ENCODE peak calls at places on chromosome 7, in ten cellular contexts. S is lower lobe of right lung, J is GM12864, C is pancreas, T is astrocyte of the spinal cord, V is hepatocyte, Z is fibroblast of the aortic adventitia, Y is fibroblast of lung, E is AG09309, W is NB4. O is an unnamed sample.

GRCh38 chr7:155343150-155343549 is 45.5 kb downstream of the INSIG1 start:
- DNase-seq in W (no peak), C (no peak), T (no peak), E (no peak), V (no peak), Z (no peak), Y (no peak), S (no peak), J (no peak), O (no peak)

GRCh38 chr7:112338786-112339185 is 111.5 kb upstream of the IFRD1 start:
- DNase-seq in C (no peak), S (no peak), E (no peak), Y (no peak), T (no peak), W (no peak), Z (no peak), J (no peak), V (no peak), O (no peak)

GRCh38 chr7:120733143-120733542 is 124.8 kb downstream of the TSPAN12 start:
- DNase-seq in V (no peak), J (no peak), Y (peak), Z (peak), E (no peak), W (no peak), S (no peak), T (peak), C (no peak), O (no peak)

GRCh38 chr7:2668401-2668800 is 19.6 kb upstream of the AMZ1 start:
- DNase-seq in T (no peak), C (no peak), Y (peak), W (no peak), J (no peak), Z (peak), V (no peak), S (no peak), E (no peak), O (no peak)

GRCh38 chr7:1288996-1289551 is 56.4 kb downstream of the UNCX start:
- DNase-seq in Z (no peak), C (no peak), J (no peak), S (peak), T (no peak), W (no peak), Y (no peak), E (no peak), V (no peak), O (no peak)

GRCh38 chr7:124388751-124389150 is 355.9 kb upstream of the TMEM229A start:
- DNase-seq in C (no peak), T (no peak), Z (no peak), V (no peak), S (no peak), E (no peak), W (no peak), Y (no peak), J (no peak), O (no peak)

GRCh38 chr7:28955723-28956607 is 2.2 kb downstream of the TRIL start:
- DNase-seq in Y (peak), J (no peak), C (peak), S (peak), E (no peak), W (no peak), Z (peak), V (peak), T (peak), O (peak)

GRCh38 chr7:106542550-106543220 is 118.3 kb downstream of the CCDC71L start:
- DNase-seq in W (peak), V (peak), S (no peak), Z (peak), C (no peak), E (peak), Y (peak), J (peak), T (peak), O (peak)

GRCh38 chr7:94584113-94584512 is 71.8 kb downstream of the SGCE start:
- DNase-seq in V (no peak), J (no peak), C (peak), W (no peak), Y (peak), E (no peak), Z (peak), T (peak), S (no peak), O (no peak)

GRCh38 chr7:102983602-102984001 is 70.8 kb downstream of the LRRC17 start:
- DNase-seq in Z (peak), W (no peak), J (no peak), V (no peak), C (no peak), T (no peak), E (no peak), Y (no peak), S (no peak), O (no peak)

GRCh38 chr7:156327474-156327873 is 313.1 kb upstream of the RNF32 start:
- DNase-seq in Y (no peak), T (no peak), Z (no peak), W (no peak), C (no peak), E (no peak), S (no peak), J (no peak), V (no peak), O (no peak)

DNA sequence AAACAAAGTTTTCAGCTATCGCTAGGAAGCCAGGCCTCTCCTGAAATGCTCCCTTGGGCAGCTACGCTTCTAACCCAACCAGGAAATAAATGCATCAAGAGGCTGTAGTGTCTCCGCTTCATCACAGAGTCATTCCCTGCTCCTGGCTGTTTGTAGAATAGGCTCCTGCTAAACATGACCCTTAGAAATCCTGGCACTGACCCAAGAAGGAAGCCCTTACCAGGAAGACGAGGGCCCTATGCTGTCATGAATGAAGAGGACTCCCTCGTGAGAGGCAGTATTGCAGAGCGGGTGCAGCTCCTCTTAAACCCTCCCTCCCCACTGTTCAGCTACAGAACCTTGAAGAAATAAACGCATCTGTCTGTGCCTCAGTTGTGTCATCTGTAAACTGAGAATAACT is 48.3 kb downstream of the NOD1 start:
- DNase-seq in E (no peak), T (peak), S (no peak), V (no peak), Y (no peak), W (peak), C (no peak), Z (no peak), J (no peak), O (no peak)
- TF ChIP-seq CTCF in E (no peak), T (no peak), S (no peak), V (no peak), Y (no peak), W (no peak), C (no peak), Z (no peak), J (no peak), O (no peak)

GRCh38 chr7:33043875-33044718 is 18.5 kb downstream of the NT5C3A start:
- DNase-seq in E (no peak), V (peak), J (no peak), T (no peak), Y (no peak), S (no peak), C (no peak), W (no peak), Z (no peak), O (no peak)
- TF ChIP-seq CTCF in E (no peak), V (peak), J (no peak), T (no peak), Y (no peak), S (peak), C (peak), W (no peak), Z (no peak), O (no peak)

GRCh38 chr7:54880326-54880989 is 121.4 kb upstream of the SEC61G start:
- DNase-seq in S (no peak), C (peak), W (no peak), T (no peak), Y (no peak), V (no peak), J (no peak), E (no peak), Z (no peak), O (no peak)

GRCh38 chr7:54874804-54875203 is 115.8 kb upstream of the SEC61G start:
- DNase-seq in W (no peak), S (no peak), V (no peak), Z (no peak), E (no peak), T (no peak), C (no peak), Y (no peak), J (no peak), O (no peak)

GRCh38 chr7:54878339-54878738 is 119.3 kb upstream of the SEC61G start:
- DNase-seq in E (no peak), V (no peak), T (peak), Z (peak), C (no peak), W (no peak), Y (peak), S (no peak), J (no peak), O (no peak)

GRCh38 chr7:54879776-54880175 is 120.8 kb upstream of the SEC61G start:
- DNase-seq in Y (no peak), Z (no peak), J (no peak), V (no peak), S (no peak), E (no peak), C (no peak), T (no peak), W (no peak), O (no peak)

GRCh38 chr7:54877683-54878082 is 118.7 kb upstream of the SEC61G start:
- DNase-seq in C (no peak), E (no peak), Y (no peak), V (no peak), T (no peak), W (no peak), J (no peak), Z (no peak), S (no peak), O (no peak)
- TF ChIP-seq CTCF in C (no peak), E (peak), Y (peak), V (peak), T (no peak), W (no peak), J (no peak), Z (no peak), S (no peak), O (no peak)

GRCh38 chr7:80047856-80048459 is 86.7 kb upstream of the GNAI1 start:
- DNase-seq in S (no peak), V (no peak), E (no peak), J (no peak), Y (peak), C (no peak), Z (peak), W (no peak), T (no peak), O (no peak)
- TF ChIP-seq CTCF in S (peak), V (peak), E (peak), J (no peak), Y (peak), C (no peak), Z (peak), W (no peak), T (no peak), O (no peak)

DNA sequence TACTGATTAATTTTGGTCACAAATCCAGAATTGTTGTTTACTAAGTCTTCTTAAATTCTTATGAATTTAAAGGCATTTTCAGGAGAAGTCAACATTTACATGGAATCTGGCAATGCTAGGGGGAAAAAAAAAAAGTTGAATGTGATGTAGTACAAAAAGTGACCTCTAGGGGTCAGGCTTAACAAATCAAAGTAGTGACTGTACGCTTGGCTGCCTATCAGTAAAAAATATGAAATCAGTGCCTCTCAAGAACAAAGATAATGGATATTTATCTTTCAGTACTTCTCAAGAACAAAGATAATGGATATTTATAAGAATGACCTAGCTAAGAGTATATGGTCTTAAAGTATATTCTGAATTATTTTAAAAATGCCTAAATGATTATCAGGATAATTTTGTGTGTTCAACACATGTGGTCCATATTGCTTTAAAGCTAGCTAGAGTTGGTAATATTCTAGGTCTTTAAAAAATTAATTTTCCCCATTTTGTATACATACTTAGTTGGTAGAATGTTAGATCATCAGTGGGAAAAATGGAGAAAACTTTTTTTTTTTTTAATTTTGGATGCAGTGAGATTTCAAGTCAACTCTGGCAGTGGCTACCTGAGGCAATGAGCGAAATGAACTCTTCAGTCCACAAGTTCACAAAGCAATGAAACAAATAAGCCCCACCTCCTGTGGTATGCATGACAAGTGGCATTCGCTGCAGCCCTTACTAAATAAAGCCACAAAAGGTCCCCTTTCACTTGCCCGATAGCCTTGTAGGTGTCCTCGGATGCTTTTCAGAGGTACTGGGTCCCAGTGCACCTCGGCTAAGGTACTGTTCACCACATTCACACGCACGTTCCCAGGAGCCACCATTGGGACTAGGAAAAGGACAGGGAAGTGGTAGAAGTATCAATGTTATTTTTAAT is 51.2 kb upstream of the LAMB4 start:
- DNase-seq in C (no peak), J (no peak), Z (peak), V (peak), E (no peak), W (peak), S (no peak), Y (peak), T (peak), O (no peak)
- TF ChIP-seq CTCF in C (peak), J (peak), Z (peak), V (peak), E (peak), W (peak), S (peak), Y (peak), T (peak), O (peak)

DNA sequence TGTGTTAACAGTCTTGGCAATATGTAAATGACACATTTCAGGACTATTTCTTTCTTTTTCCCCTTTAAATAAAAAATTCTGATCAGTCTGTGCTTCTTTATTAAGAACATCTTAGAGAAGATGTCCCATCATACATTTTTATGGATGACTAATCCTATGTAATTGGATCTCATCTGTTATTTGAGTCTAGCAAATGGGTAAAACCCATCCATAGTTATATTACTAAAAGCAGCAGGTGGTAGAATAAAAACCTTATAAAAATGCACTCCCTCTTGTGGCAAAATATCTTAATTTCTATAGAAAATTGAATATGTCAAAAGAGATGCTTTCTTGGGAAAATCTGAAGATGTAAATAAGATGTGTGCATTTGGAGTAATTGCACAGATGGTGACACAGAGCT is 35.3 kb downstream of the TRRAP start:
- DNase-seq in V (no peak), S (no peak), T (peak), W (no peak), Z (no peak), J (no peak), C (no peak), E (no peak), Y (peak), O (no peak)
- TF ChIP-seq CTCF in V (no peak), S (no peak), T (no peak), W (no peak), Z (no peak), J (no peak), C (no peak), E (no peak), Y (peak), O (peak)

DNA sequence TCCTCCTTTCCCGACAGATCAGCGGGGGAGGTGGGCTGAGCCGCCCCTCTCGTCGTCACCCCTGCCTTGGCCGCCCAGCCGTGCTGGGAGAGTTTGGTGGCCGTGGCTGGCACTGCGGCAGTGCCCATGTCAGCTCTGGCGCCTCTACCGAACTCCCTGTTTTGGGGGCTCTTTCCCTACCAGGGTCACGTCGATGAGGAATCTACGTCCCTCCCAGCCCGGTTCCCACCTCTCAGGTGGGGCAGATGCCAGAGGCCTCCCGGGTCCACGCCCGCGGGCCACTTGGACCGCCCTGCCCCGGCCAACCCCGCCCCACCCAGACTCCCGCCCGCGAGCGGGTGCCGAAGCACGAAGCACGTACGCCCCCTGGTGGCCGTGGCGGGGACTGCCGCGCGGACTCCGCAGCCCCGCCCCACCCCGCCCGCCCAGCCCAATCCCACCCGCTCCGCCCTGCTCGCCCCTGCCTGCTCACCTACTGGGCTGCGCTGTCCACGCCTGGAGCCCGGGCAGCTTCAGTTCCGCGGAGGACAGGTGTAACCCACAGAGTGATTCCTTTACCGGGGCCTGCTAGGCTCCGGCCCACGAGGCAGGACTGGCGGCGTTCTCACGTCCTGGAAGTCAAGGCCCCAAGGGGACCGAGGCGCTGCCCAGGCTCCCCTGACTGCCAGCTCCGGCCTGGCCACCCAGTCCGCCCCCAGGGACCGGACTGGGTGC is 127.0 kb downstream of the UBE2H start:
- DNase-seq in E (no peak), J (no peak), C (peak), W (peak), T (peak), Y (peak), S (peak), Z (peak), V (peak), O (peak)
- TF ChIP-seq CTCF in E (peak), J (peak), C (peak), W (peak), T (peak), Y (peak), S (peak), Z (peak), V (peak), O (peak)